ENCODE peak calls at places on chromosomes 1 and 21, in five cellular contexts. X, R, S, L and B are unnamed samples. For H3K4me1, the result is how much of the 10 kb centered on the place peaks cover.

GRCh38 chr1:86504895-86505625 is 36.3 kb downstream of the CLCA1 start:
- DNase-seq in L (no peak), S (no peak), R (no peak), X (no peak), B (no peak)

GRCh38 chr1:58857673-58858343 is 74.0 kb upstream of the JUN start:
- DNase-seq in R (no peak), S (no peak), L (no peak), X (no peak), B (no peak)

GRCh38 chr1:26780344-26780957 is 7.3 kb upstream of the PIGV start:
- DNase-seq in R (no peak), L (no peak), X (no peak), S (no peak), B (no peak)

GRCh38 chr1:12513176-12513575 is 104.8 kb downstream of the DHRS3 start:
- DNase-seq in R (no peak), L (no peak), X (no peak), S (no peak), B (no peak)

GRCh38 chr1:56788588-56788987 is 30.6 kb downstream of the FYB2 start:
- DNase-seq in X (no peak), L (peak), S (no peak), R (no peak), B (no peak)

GRCh38 chr1:36567601-36568341 is 85.1 kb upstream of the CSF3R start:
- DNase-seq in R (peak), S (peak), L (no peak), X (no peak), B (no peak)

GRCh38 chr1:207888647-207889046 is 22.3 kb downstream of the CD34 start:
- DNase-seq in R (no peak), S (no peak), L (no peak), X (no peak), B (no peak)

GRCh38 chr21:36433011-36433709 is 46.8 kb downstream of the CLDN14 start:
- DNase-seq in L (no peak), S (no peak), X (no peak), R (no peak), B (no peak)

GRCh38 chr1:84269286-84269685 is 32.2 kb upstream of the SAMD13 start:
- DNase-seq in L (no peak), R (no peak), X (no peak), S (no peak), B (no peak)

GRCh38 chr21:33561373-33561772 is 18.5 kb downstream of the SON start:
- DNase-seq in X (no peak), R (no peak), L (no peak), S (no peak), B (no peak)

GRCh38 chr21:46234436-46234950 is 5.9 kb upstream of the LSS start:
- DNase-seq in L (no peak), S (no peak), R (no peak), X (no peak), B (no peak)

GRCh38 chr1:35120458-35121133 is 41.4 kb downstream of the ZMYM1 start:
- DNase-seq in S (no peak), R (no peak), L (no peak), X (no peak), B (no peak)

GRCh38 chr21:39860600-39860999 is 6.6 kb upstream of the PCP4 start:
- DNase-seq in S (no peak), X (no peak), R (no peak), L (no peak), B (no peak)

GRCh38 chr1:119396982-119397381 is 18.0 kb upstream of the HSD3B2 start:
- DNase-seq in S (no peak), R (no peak), L (no peak), X (no peak), B (no peak)

GRCh38 chr1:115456441-115456961 is 118.5 kb upstream of the NGF start:
- DNase-seq in L (no peak), S (no peak), R (no peak), X (no peak), B (no peak)

GRCh38 chr1:248841702-248842395 is 3.8 kb downstream of the ZNF672 start:
- DNase-seq in L (no peak), X (peak), S (peak), R (peak), B (peak)

GRCh38 chr1:227894306-227894721 is 53.4 kb downstream of the WNT9A start:
- DNase-seq in X (no peak), S (no peak), L (no peak), R (peak), B (no peak)

GRCh38 chr1:53368314-53369033 is 40.6 kb upstream of the LRP8 start:
- DNase-seq in X (no peak), S (no peak), R (peak), L (peak), B (no peak)

GRCh38 chr1:93021539-93022134 is 57.4 kb upstream of the MTF2 start:
- DNase-seq in R (no peak), X (no peak), S (peak), L (no peak), B (peak)

GRCh38 chr1:42931911-42932422 is 26.7 kb downstream of the SLC2A1 start:
- DNase-seq in S (no peak), R (no peak), L (no peak), X (peak), B (peak)

GRCh38 chr1:42929434-42930177 is 29.1 kb downstream of the SLC2A1 start:
- DNase-seq in R (no peak), L (no peak), S (no peak), X (no peak), B (no peak)

GRCh38 chr1:42931108-42931539 is 27.5 kb downstream of the SLC2A1 start:
- DNase-seq in S (peak), R (peak), L (no peak), X (peak), B (peak)

GRCh38 chr1:42928859-42929258 is 29.8 kb downstream of the SLC2A1 start:
- DNase-seq in S (no peak), R (no peak), L (no peak), X (no peak), B (no peak)

GRCh38 chr1:42930178-42931107 is 28.2 kb downstream of the SLC2A1 start:
- DNase-seq in S (no peak), X (no peak), R (no peak), L (no peak), B (no peak)
- H3K4me1 ChIP-seq in S (under half), X (half or more), R (under half), L (under half), B (half or more)

DNA sequence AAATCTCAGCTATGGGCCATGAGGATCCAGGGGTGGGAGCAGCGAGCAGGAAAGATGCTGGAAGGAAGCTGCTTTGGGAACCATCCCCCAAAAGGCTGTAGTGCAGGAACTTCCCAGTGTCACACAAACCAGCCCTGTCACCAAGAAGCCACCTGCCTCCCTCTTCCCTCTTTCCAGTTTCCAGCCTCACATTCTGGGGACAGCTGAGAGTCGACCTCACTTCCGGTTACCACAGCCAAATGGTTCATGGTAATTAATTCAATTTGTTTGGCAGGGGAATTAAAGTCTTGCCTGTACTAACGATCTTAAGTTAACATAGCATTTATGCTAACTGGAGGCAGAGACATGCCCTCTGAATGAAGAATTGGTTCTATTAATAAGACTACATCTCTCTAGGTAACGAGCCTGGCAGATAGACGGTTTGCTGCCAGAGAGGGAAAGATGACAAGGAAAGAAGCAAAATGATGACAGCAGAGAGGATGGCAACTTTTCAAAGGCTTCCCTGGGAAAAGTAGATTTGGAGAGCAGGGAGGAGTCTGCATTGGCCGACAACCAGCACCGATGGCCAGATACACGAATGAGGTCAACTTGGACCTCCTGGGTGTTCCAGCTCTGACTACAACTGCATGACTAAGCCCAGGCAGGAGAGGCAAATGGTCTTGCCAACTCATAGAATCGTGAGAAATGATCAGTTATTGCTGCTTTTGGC is 64.1 kb downstream of the TMCO4 start:
- DNase-seq in R (peak), S (no peak), L (peak), X (no peak), B (no peak)
- H3K27ac ChIP-seq in R (no peak), S (no peak), L (peak), X (no peak), B (no peak)

DNA sequence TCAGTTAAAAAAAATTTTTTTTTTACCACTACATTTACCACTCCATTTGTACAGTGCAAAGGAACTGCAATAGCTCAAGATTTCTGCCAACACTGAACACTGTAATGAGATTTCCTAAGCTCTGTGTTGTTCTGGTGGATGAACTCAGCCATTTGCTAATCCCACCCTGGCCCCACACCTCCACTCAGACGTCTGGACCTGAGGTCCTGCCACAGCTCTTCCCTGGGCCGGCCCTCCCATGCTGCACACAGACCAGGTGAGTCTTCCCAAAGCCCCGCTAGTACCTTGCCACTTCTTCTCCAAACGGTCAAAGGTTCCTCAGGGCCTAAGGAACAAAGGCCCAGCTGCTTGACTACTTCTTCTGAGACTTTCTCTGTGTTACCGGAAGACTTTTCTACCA is 56.4 kb downstream of the SLC45A1 start:
- DNase-seq in L (no peak), S (no peak), X (no peak), R (no peak), B (no peak)
- H3K4me1 ChIP-seq in L (under half), S (half or more), X (under half), R (half or more), B (under half)

GRCh38 chr1:55209247-55209646 is 5.9 kb downstream of the USP24 start:
- DNase-seq in S (peak), L (no peak), R (no peak), X (no peak), B (no peak)
- H3K27ac ChIP-seq in S (no peak), L (no peak), R (no peak), X (no peak), B (no peak)

GRCh38 chr1:4265836-4266235 is 365.8 kb upstream of the C1orf174 start:
- DNase-seq in R (no peak), X (no peak), L (no peak), S (no peak), B (no peak)

GRCh38 chr1:4262665-4263064 is 362.6 kb upstream of the C1orf174 start:
- DNase-seq in S (no peak), R (no peak), L (no peak), X (no peak), B (no peak)

GRCh38 chr1:4256351-4256750 is 356.3 kb upstream of the C1orf174 start:
- DNase-seq in X (no peak), R (no peak), L (no peak), S (no peak), B (no peak)

GRCh38 chr1:4263699-4264098 is 363.6 kb upstream of the C1orf174 start:
- DNase-seq in R (no peak), L (no peak), X (peak), S (no peak), B (no peak)

DNA sequence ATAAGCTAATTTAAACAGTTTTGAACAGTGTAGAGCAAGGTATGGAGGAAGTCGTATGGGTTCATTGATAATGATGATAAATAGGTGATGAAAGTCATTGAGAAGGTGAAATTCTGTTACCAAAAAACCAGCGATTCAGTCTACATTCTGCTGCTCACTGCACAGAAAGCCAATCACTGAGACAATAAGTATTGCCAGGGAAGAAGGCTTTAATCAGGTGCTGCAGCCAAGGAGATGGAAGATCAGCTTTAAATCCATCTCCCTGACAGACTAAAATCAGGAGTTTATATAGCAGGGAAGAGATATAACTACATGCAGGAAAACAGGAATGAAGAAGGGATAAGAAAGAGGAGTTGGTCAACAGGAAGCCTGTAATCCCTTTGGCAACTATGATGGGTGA is 361.3 kb upstream of the C1orf174 start:
- DNase-seq in X (no peak), R (no peak), L (no peak), S (no peak), B (no peak)
- H3K4me1 ChIP-seq in X (under half), R (under half), L (under half), S (under half), B (under half)